ENCODE peak calls at places on chromosome 2, in seven cellular contexts. One of them, this sample, is unnamed.

GRCh38 chr2:181138816-181139215 is 158.4 kb downstream of the UBE2E3 start:
- DNase-seq in NCI-H460: no peak
- DNase-seq in HEK293T: no peak
- DNase-seq in Caki2: no peak
- DNase-seq in NCI-H1092 treated with DMSO at 0.1 percent for 48 hours: no peak
- DNase-seq in NCI-H2029: no peak
- DNase-seq in H4: peak; percentile 66
- DNase-seq in this sample: no peak

GRCh38 chr2:88190808-88191721 is 20.9 kb downstream of the THNSL2 start:
- DNase-seq in NCI-H460: peak; percentile 29
- DNase-seq in HEK293T: peak; percentile 71
- DNase-seq in Caki2: peak; percentile 12
- DNase-seq in NCI-H1092 treated with DMSO at 0.1 percent for 48 hours: peak; percentile 18
- DNase-seq in NCI-H2029: no peak
- DNase-seq in H4: no peak
- DNase-seq in this sample: peak; percentile 17

GRCh38 chr2:19607931-19608762 is 249.7 kb upstream of the OSR1 start:
- DNase-seq in NCI-H460: no peak
- DNase-seq in HEK293T: no peak
- DNase-seq in Caki2: peak; percentile 87
- DNase-seq in NCI-H1092 treated with DMSO at 0.1 percent for 48 hours: no peak
- DNase-seq in NCI-H2029: no peak
- DNase-seq in H4: no peak
- DNase-seq in this sample: peak; percentile 40

GRCh38 chr2:205763708-205764501 is 81.6 kb downstream of the NRP2 start:
- DNase-seq in NCI-H460: peak; percentile 3
- DNase-seq in HEK293T: no peak
- DNase-seq in Caki2: peak; percentile 72
- DNase-seq in NCI-H1092 treated with DMSO at 0.1 percent for 48 hours: peak; percentile 22
- DNase-seq in NCI-H2029: no peak
- DNase-seq in H4: no peak
- DNase-seq in this sample: no peak

GRCh38 chr2:715847-716573 is 38.8 kb upstream of the TMEM18 start:
- DNase-seq in NCI-H460: peak; percentile 3
- DNase-seq in HEK293T: peak; percentile 38
- DNase-seq in Caki2: no peak
- DNase-seq in NCI-H1092 treated with DMSO at 0.1 percent for 48 hours: peak; percentile 0
- DNase-seq in NCI-H2029: no peak
- DNase-seq in H4: no peak
- DNase-seq in this sample: no peak

GRCh38 chr2:213188533-213188867 is 37.1 kb upstream of the IKZF2 start:
- DNase-seq in NCI-H460: no peak
- DNase-seq in HEK293T: no peak
- DNase-seq in Caki2: no peak
- DNase-seq in NCI-H1092 treated with DMSO at 0.1 percent for 48 hours: no peak
- DNase-seq in NCI-H2029: no peak
- DNase-seq in H4: no peak
- DNase-seq in this sample: no peak

GRCh38 chr2:20422679-20423271 is 24.1 kb upstream of the RHOB start:
- DNase-seq in NCI-H460: no peak
- DNase-seq in HEK293T: peak; percentile 17
- DNase-seq in Caki2: no peak
- DNase-seq in NCI-H1092 treated with DMSO at 0.1 percent for 48 hours: no peak
- DNase-seq in NCI-H2029: no peak
- DNase-seq in H4: no peak
- DNase-seq in this sample: no peak

GRCh38 chr2:143730155-143730949 is 601.1 kb downstream of the ARHGAP15 start:
- DNase-seq in NCI-H460: peak; percentile 43
- DNase-seq in HEK293T: no peak
- DNase-seq in Caki2: no peak
- DNase-seq in NCI-H1092 treated with DMSO at 0.1 percent for 48 hours: no peak
- DNase-seq in NCI-H2029: no peak
- DNase-seq in H4: peak; percentile 13
- DNase-seq in this sample: no peak

GRCh38 chr2:62196278-62196901 is 475 bp downstream of the B3GNT2 start:
- DNase-seq in NCI-H460: no peak
- DNase-seq in HEK293T: no peak
- DNase-seq in Caki2: peak; percentile 68
- DNase-seq in NCI-H1092 treated with DMSO at 0.1 percent for 48 hours: peak; percentile 51
- DNase-seq in NCI-H2029: no peak
- DNase-seq in H4: no peak
- DNase-seq in this sample: peak; percentile 77

This sample was measured in kidney glomerular epithelial cell.